ENCODE peak calls at places on chromosomes 13 and 19, in seven cellular contexts. C, L, B, P, G, N and W are unnamed samples.

GRCh38 chr19:29831041-29831548 is 19.3 kb downstream of the CCNE1 start:
- DNase-seq in C (no peak), L (no peak), B (no peak), P (no peak), G (no peak), N (peak; percentile 6), W (no peak)

GRCh38 chr13:25112856-25113255 is 16.9 kb downstream of the PABPC3 start:
- DNase-seq in C (no peak), L (no peak), B (no peak), P (no peak), G (no peak), N (no peak), W (no peak)

GRCh38 chr13:36758345-36758744 is 60.7 kb upstream of the RFXAP start:
- DNase-seq in C (no peak), L (no peak), B (no peak), P (no peak), G (no peak), N (no peak), W (no peak)

GRCh38 chr19:39843919-39844793 is 2.0 kb downstream of the FBL start:
- DNase-seq in C (no peak), L (no peak), B (no peak), P (no peak), G (no peak), N (peak; percentile 61), W (no peak)

GRCh38 chr13:59514316-59514715 is 649.4 kb downstream of the DIAPH3 start:
- DNase-seq in C (no peak), L (no peak), B (no peak), P (no peak), G (no peak), N (no peak), W (no peak)

GRCh38 chr19:4064073-4064550 is 2.6 kb downstream of the ZBTB7A start:
- DNase-seq in C (peak; percentile 50), L (no peak), B (no peak), P (peak; percentile 84), G (no peak), N (peak; percentile 29), W (no peak)

GRCh38 chr19:17678836-17679235 is 9.3 kb downstream of the UNC13A start:
- DNase-seq in C (no peak), L (no peak), B (no peak), P (no peak), G (no peak), N (no peak), W (no peak)

GRCh38 chr13:95546919-95547318 is 5.6 kb upstream of the CLDN10 start:
- DNase-seq in C (no peak), L (no peak), B (no peak), P (no peak), G (no peak), N (no peak), W (no peak)

GRCh38 chr19:6473652-6474051 is 7.9 kb downstream of the DENND1C start:
- DNase-seq in C (no peak), L (no peak), B (no peak), P (no peak), G (no peak), N (no peak), W (no peak)

GRCh38 chr13:62357887-62358645 is 942.4 kb upstream of the PCDH20 start:
- DNase-seq in C (no peak), L (no peak), B (no peak), P (no peak), G (no peak), N (peak; percentile 27), W (peak; percentile 27)

GRCh38 chr19:49861541-49862410 is 5.6 kb downstream of the PNKP start:
- DNase-seq in C (no peak), L (no peak), B (peak; percentile 79), P (no peak), G (peak; percentile 69), N (no peak), W (no peak)

GRCh38 chr19:49859838-49860715 is 7.3 kb downstream of the PNKP start:
- DNase-seq in C (no peak), L (peak; percentile 47), B (no peak), P (no peak), G (peak; percentile 69), N (no peak), W (no peak)

GRCh38 chr19:49862411-49863253 is 4.7 kb downstream of the PNKP start:
- DNase-seq in C (peak; percentile 44), L (no peak), B (peak; percentile 78), P (no peak), G (peak; percentile 63), N (no peak), W (no peak)

GRCh38 chr19:49860716-49861100 is 6.7 kb downstream of the PNKP start:
- DNase-seq in C (no peak), L (no peak), B (no peak), P (no peak), G (peak; percentile 64), N (no peak), W (no peak)

GRCh38 chr19:49861127-49861526 is 6.2 kb downstream of the PNKP start:
- DNase-seq in C (no peak), L (no peak), B (peak; percentile 88), P (no peak), G (peak; percentile 88), N (no peak), W (no peak)
- H3K4me3 ChIP-seq in C (no peak overlapping the region), L (no peak overlapping the region), B (no peak overlapping the region), P (no peak overlapping the region), G (no peak overlapping the region), N (no peak overlapping the region), W (no peak overlapping the region)

GRCh38 chr19:45781282-45782161 is 768 bp downstream of the DMPK start:
- DNase-seq in C (peak; percentile 48), L (peak; percentile 78), B (no peak), P (no peak), G (peak; percentile 83), N (no peak), W (no peak)

GRCh38 chr19:45784096-45784495 is 1.8 kb upstream of the DMPK start:
- DNase-seq in C (no peak), L (no peak), B (no peak), P (no peak), G (no peak), N (no peak), W (no peak)

GRCh38 chr19:45780448-45781281 is 1.6 kb downstream of the DMPK start:
- DNase-seq in C (no peak), L (no peak), B (no peak), P (no peak), G (no peak), N (no peak), W (no peak)

GRCh38 chr19:45782820-45783785 is 813 bp upstream of the DMPK start:
- DNase-seq in C (no peak), L (peak; percentile 83), B (no peak), P (no peak), G (peak; percentile 85), N (no peak), W (no peak)

GRCh38 chr19:45782162-45782623 is at the start of gene DMPK:
- DNase-seq in C (no peak), L (peak; percentile 78), B (no peak), P (no peak), G (peak; percentile 78), N (no peak), W (no peak)
- H3K4me3 ChIP-seq in C (no peak within 1 kb of the TSS), L (peak within 1 kb of the TSS; percentile 92), B (peak within 1 kb of the TSS; percentile 13), P (peak within 1 kb of the TSS; percentile 46), G (peak within 1 kb of the TSS; percentile 62), N (no peak within 1 kb of the TSS), W (peak within 1 kb of the TSS; percentile 58)

DNA sequence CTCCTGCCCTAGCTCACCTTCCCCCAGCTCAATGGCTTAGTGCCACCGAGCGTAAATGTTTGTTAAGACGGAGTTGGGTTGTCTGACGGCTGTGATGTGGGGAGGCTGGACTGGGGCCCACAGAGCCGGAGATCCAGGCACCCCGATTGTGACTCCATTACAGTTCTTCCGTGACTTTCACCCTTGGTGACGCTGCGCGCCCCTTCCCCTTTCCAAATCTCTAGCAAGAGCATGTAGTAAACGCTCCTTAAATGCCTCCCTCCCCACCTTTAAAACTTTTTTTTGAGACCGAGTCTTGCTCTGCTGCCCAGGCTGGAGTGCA is 829 bp downstream of the REEP6 start:
- DNase-seq in C (no peak), L (no peak), B (no peak), P (no peak), G (no peak), N (no peak), W (no peak)
- H3K4me3 ChIP-seq in C (no peak overlapping the region), L (no peak overlapping the region), B (no peak overlapping the region), P (peak overlapping the region; percentile 74), G (no peak overlapping the region), N (no peak overlapping the region), W (peak overlapping the region; percentile 61)

GRCh38 chr19:19271828-19272599 is 1.1 kb downstream of the TM6SF2 start:
- DNase-seq in C (no peak), L (no peak), B (no peak), P (no peak), G (no peak), N (no peak), W (no peak)
- H3K4me3 ChIP-seq in C (no peak overlapping the region), L (no peak overlapping the region), B (no peak overlapping the region), P (no peak overlapping the region), G (no peak overlapping the region), N (no peak overlapping the region), W (peak overlapping the region; percentile 42)

GRCh38 chr19:13436352-13436751 is 69.9 kb downstream of the CACNA1A start:
- DNase-seq in C (no peak), L (no peak), B (no peak), P (no peak), G (no peak), N (no peak), W (no peak)

GRCh38 chr19:13437919-13438618 is 68.2 kb downstream of the CACNA1A start:
- DNase-seq in C (no peak), L (no peak), B (no peak), P (no peak), G (no peak), N (no peak), W (no peak)

GRCh38 chr19:13441810-13442512 is 64.3 kb downstream of the CACNA1A start:
- DNase-seq in C (peak; percentile 36), L (no peak), B (no peak), P (no peak), G (no peak), N (peak; percentile 39), W (no peak)
- H3K4me3 ChIP-seq in C (no peak overlapping the region), L (no peak overlapping the region), B (no peak overlapping the region), P (no peak overlapping the region), G (no peak overlapping the region), N (no peak overlapping the region), W (no peak overlapping the region)

GRCh38 chr19:56642711-56643459 is at the start of gene SMIM17:
- DNase-seq in C (no peak), L (no peak), B (no peak), P (no peak), G (no peak), N (no peak), W (no peak)

GRCh38 chr19:56637976-56638555 is 4.9 kb upstream of the SMIM17 start:
- DNase-seq in C (peak; percentile 90), L (peak; percentile 85), B (no peak), P (no peak), G (peak; percentile 87), N (peak; percentile 53), W (peak; percentile 47)

GRCh38 chr19:56639217-56639616 is 3.7 kb upstream of the SMIM17 start:
- DNase-seq in C (peak; percentile 6), L (no peak), B (no peak), P (no peak), G (no peak), N (no peak), W (no peak)

DNA sequence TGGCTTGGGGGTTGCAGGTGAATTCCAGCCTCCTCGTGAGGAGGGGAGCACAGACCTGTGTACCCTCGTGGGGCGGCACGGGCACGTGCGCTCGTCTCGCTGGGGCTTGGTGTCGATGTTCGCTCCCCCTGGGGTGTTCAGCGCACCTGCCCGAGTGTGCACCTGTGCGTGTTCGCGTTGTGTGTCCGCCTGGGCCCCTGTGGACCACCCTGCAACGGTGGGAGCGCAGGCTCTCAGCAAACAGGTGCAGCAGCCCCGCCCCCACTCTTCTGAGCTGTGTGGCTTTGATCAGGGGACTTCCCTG is 453 bp downstream of the SMIM17 start:
- DNase-seq in C (no peak), L (no peak), B (no peak), P (no peak), G (no peak), N (no peak), W (no peak)
- H3K4me3 ChIP-seq in C (no peak overlapping the region), L (no peak overlapping the region), B (no peak overlapping the region), P (no peak overlapping the region), G (no peak overlapping the region), N (no peak overlapping the region), W (no peak overlapping the region)